ENCODE peak calls at places on chromosomes 1 and 21, in five cellular contexts. G is A549, N is GM12878, Z is K562, Q is HepG2. O is an unnamed sample.

GRCh38 chr1:46747683-46748288 is 28.9 kb upstream of the EFCAB14 start:
- DNase-seq in G (peak), N (no peak), Z (peak), Q (peak), O (peak)

GRCh38 chr21:42493109-42494060 is 2.6 kb downstream of the RSPH1 start:
- DNase-seq in G (no peak), N (no peak), Z (no peak), Q (no peak), O (peak)

GRCh38 chr1:67676946-67677345 is 8.1 kb upstream of the GADD45A start:
- DNase-seq in G (no peak), N (no peak), Z (no peak), Q (no peak), O (no peak)

GRCh38 chr21:45994738-45995685 is 13.4 kb downstream of the COL6A1 start:
- DNase-seq in G (no peak), N (no peak), Z (no peak), Q (no peak), O (no peak)

GRCh38 chr1:217805792-217806191 is 174.6 kb downstream of the SPATA17 start:
- DNase-seq in G (no peak), N (no peak), Z (no peak), Q (no peak), O (no peak)

GRCh38 chr1:46455951-46456350 is 33.7 kb upstream of the DMBX1 start:
- DNase-seq in G (no peak), N (no peak), Z (no peak), Q (no peak), O (no peak)

GRCh38 chr1:73537400-73537799 is 660.6 kb downstream of the LRRIQ3 start:
- DNase-seq in G (no peak), N (no peak), Z (no peak), Q (no peak), O (peak)

GRCh38 chr1:89945852-89946476 is 48.9 kb upstream of the ZNF326 start:
- DNase-seq in G (no peak), N (peak), Z (no peak), Q (no peak), O (no peak)

GRCh38 chr1:1614204-1614953 is 921 bp upstream of the MIB2 start:
- DNase-seq in G (no peak), N (no peak), Z (peak), Q (peak), O (no peak)

GRCh38 chr1:26363549-26364448 is 8.8 kb downstream of the ZNF683 start:
- DNase-seq in G (peak), N (peak), Z (peak), Q (peak), O (peak)

GRCh38 chr21:38188037-38188436 is 68.8 kb upstream of the KCNJ15 start:
- DNase-seq in G (no peak), N (no peak), Z (no peak), Q (no peak), O (no peak)

GRCh38 chr1:221699582-221700519 is 42.0 kb downstream of the DUSP10 start:
- DNase-seq in G (no peak), N (no peak), Z (no peak), Q (no peak), O (no peak)

GRCh38 chr1:3454811-3455618 is 550 bp downstream of the ARHGEF16 start:
- DNase-seq in G (no peak), N (no peak), Z (peak), Q (peak), O (peak)
- H3K4me3 ChIP-seq in G (peak), N (no peak), Z (peak), Q (peak), O (peak)

GRCh38 chr1:94650301-94650700 is 108.7 kb upstream of the F3 start:
- DNase-seq in G (no peak), N (no peak), Z (no peak), Q (no peak), O (no peak)

GRCh38 chr1:94644371-94644770 is 102.8 kb upstream of the F3 start:
- DNase-seq in G (no peak), N (no peak), Z (no peak), Q (no peak), O (no peak)

GRCh38 chr1:94646151-94646643 is 104.6 kb upstream of the F3 start:
- DNase-seq in G (no peak), N (no peak), Z (no peak), Q (no peak), O (no peak)

GRCh38 chr1:94646786-94647555 is 105.4 kb upstream of the F3 start:
- DNase-seq in G (no peak), N (no peak), Z (no peak), Q (no peak), O (no peak)

GRCh38 chr1:94648225-94649007 is 106.9 kb upstream of the F3 start:
- DNase-seq in G (no peak), N (no peak), Z (peak), Q (no peak), O (no peak)
- TF ChIP-seq JUNB in G (no peak), N (no peak), Z (no peak), Q (no peak), O (no peak)

DNA sequence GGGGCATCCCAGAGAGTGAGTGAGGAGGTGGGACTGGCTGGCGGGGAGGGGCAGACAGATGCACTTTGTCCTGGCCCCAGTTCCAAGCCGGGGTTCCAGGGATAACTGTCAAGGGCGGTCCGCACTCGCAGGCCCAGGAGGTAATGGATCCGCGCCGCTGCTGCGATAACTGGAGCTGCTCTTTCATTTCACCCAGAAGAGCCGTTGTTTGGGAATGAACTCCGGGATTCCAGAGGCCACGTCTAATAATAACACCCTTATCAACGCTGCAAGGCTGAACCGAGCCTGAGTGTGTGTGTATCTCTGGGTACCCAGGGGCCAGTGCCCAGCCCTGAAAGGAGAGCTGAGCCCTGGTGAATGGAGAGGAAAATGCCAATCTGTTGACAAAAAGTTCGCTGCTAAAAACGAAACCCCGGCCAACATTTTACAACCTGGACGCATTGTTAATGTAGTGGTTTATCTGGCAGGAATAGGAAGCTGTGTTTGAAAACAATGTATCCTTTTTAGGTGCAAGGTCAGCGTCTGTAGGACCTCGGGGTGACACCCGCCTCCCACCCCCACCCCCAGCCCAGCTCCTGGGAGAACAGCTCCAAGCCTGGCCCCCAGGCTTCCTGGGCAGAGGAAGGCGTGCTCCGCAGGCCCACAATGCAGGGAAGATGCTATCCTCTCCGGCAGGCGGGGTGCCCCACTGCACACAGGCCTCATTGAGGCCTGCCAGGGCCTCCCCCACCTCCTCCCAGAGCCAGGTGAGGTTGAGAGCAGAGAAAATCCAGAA is 119.7 kb downstream of the PROX1 start:
- DNase-seq in G (no peak), N (no peak), Z (no peak), Q (no peak), O (peak)
- H3K4me3 ChIP-seq in G (no peak), N (no peak), Z (no peak), Q (no peak), O (no peak)

GRCh38 chr1:34876406-34876805 is 16.9 kb upstream of the SMIM12 start:
- DNase-seq in G (no peak), N (no peak), Z (no peak), Q (no peak), O (no peak)

GRCh38 chr1:34884536-34884935 is 25.0 kb upstream of the SMIM12 start:
- DNase-seq in G (no peak), N (no peak), Z (no peak), Q (no peak), O (no peak)

GRCh38 chr1:34884961-34885360 is 25.4 kb upstream of the SMIM12 start:
- DNase-seq in G (peak), N (no peak), Z (no peak), Q (peak), O (peak)

GRCh38 chr1:34874581-34874980 is 15.0 kb upstream of the SMIM12 start:
- DNase-seq in G (no peak), N (no peak), Z (no peak), Q (no peak), O (no peak)

DNA sequence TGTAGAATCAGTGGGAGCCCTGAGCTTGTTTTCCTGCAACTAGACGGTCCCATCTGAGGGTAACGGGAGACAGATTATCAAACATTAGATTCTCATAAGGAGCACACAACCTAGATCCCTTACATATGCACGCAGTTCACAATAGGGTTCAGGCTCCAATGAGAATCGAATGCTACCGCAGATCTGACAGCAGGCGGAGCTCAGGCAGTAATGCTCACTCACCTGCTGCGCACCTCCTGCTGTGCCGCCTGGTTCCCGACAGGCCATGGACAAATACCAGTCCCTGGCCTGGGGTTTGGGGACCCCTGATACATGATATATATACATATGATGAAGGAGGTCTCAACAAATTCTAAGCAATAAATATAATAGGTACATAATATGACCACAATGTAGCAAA is 19.7 kb upstream of the SMIM12 start:
- DNase-seq in G (no peak), N (no peak), Z (no peak), Q (peak), O (peak)
- TF ChIP-seq JUNB in G (no peak), N (no peak), Z (no peak), Q (no peak), O (no peak)

GRCh38 chr1:205570796-205571537 is 60.8 kb downstream of the ELK4 start:
- DNase-seq in G (no peak), N (no peak), Z (no peak), Q (no peak), O (no peak)

GRCh38 chr1:205568135-205568468 is 63.6 kb downstream of the CDK18 start:
- DNase-seq in G (no peak), N (no peak), Z (no peak), Q (no peak), O (peak)

GRCh38 chr1:205570173-205570501 is 61.7 kb downstream of the ELK4 start:
- DNase-seq in G (no peak), N (no peak), Z (no peak), Q (no peak), O (no peak)

GRCh38 chr1:205568469-205569361 is 63.1 kb downstream of the ELK4 start:
- DNase-seq in G (no peak), N (no peak), Z (peak), Q (no peak), O (peak)

GRCh38 chr1:205569411-205570172 is 62.2 kb downstream of the ELK4 start:
- DNase-seq in G (no peak), N (no peak), Z (no peak), Q (no peak), O (peak)
- H3K4me3 ChIP-seq in G (peak), N (no peak), Z (no peak), Q (no peak), O (peak)

DNA sequence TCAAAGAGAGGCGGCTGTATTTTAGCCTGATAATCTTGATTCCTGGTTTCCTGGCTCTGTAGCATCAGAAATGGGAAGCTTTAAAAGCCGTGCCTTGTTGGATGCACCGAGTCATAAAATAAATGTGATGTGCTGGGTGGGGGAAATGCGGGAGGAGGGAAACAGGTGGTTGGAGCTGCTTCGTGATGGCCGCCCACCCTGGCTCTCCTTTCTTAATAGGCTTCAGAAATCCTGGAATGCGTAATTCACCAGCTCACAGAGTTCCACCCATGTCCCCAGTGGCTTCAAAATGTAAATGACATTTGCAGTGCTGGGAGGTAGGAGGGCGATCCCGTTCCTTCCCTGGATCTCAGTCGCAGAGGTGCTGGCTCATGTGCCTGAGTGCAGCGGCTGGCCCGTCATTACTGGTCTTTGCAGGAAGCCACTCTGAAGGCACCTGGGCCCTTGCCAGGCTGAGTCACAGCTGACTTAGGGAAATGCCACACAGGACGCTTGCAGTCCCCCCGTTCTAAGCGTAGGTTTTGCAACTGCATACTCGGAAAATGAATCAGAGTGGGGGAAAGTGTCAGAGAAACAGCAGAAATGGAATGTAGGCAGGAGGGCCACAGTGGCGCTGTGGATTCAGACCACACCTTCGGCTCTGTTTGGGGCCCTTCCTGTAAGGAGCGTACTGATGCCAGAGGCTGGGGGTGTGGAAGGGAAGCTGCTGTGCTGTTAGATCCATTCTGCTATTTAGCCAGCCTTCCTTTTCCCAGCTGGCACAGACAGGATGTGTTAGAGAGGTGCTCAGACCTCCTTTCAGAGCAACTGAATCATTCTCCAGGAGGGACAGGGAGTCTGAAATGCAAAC is 37.6 kb downstream of the GALNT2 start:
- DNase-seq in G (peak), N (peak), Z (no peak), Q (peak), O (peak)
- TF ChIP-seq JUNB in G (peak), N (peak), Z (no peak), Q (no peak), O (no peak)

GRCh38 chr1:160710531-160711252 is 930 bp downstream of the CD48 start:
- DNase-seq in G (no peak), N (no peak), Z (no peak), Q (no peak), O (no peak)
- H3K4me3 ChIP-seq in G (no peak), N (peak), Z (no peak), Q (no peak), O (no peak)

GRCh38 chr1:85898861-85899260 is 190.6 kb upstream of the ZNHIT6 start:
- DNase-seq in G (no peak), N (no peak), Z (no peak), Q (no peak), O (no peak)
- TF ChIP-seq JUNB in G (no peak), N (no peak), Z (no peak), Q (no peak), O (no peak)